ENCODE peak calls at places on chromosomes 6 and 20, in nine cellular contexts. L is GM10248, I is stomach, W is cardiac muscle cell, Q is esophagus muscularis mucosa, N is Calu3, M is RCC 7860, K is KBM-7, X is memory B cell. T is an unnamed sample.
A peak's percentile ranks its signal among the peaks of the same experiment; 100 is the strongest.

GRCh38 chr20:46631874-46632446 is 19.3 kb downstream of the SLC13A3 start:
- DNase-seq in L (no peak), I (no peak), W (no peak), Q (no peak), N (no peak), M (no peak), K (no peak), X (no peak), T (peak; percentile 77)

GRCh38 chr6:75491302-75491701 is 2.3 kb downstream of the FILIP1 start:
- DNase-seq in L (no peak), I (no peak), W (no peak), Q (no peak), N (no peak), M (no peak), K (no peak), X (no peak), T (no peak)

GRCh38 chr20:4720977-4721349 is 746 bp upstream of the PRND start:
- DNase-seq in L (no peak), I (no peak), W (no peak), Q (no peak), N (no peak), M (no peak), K (no peak), X (no peak), T (no peak)

GRCh38 chr6:130937942-130938604 is 110.9 kb downstream of the SMLR1 start:
- DNase-seq in L (no peak), I (no peak), W (peak; percentile 60), Q (no peak), N (peak; percentile 66), M (no peak), K (no peak), X (no peak), T (no peak)

GRCh38 chr6:150881911-150882481 is 16.5 kb downstream of the MTHFD1L start:
- DNase-seq in L (no peak), I (no peak), W (peak; percentile 98), Q (no peak), N (peak; percentile 7), M (no peak), K (no peak), X (no peak), T (no peak)

GRCh38 chr20:37351689-37352610 is 6.0 kb downstream of the SRC start:
- DNase-seq in L (no peak), I (no peak), W (no peak), Q (no peak), N (no peak), M (peak; percentile 75), K (no peak), X (no peak), T (no peak)

GRCh38 chr6:89547286-89547685 is 91.3 kb downstream of the LYRM2 start:
- DNase-seq in L (no peak), I (no peak), W (no peak), Q (no peak), N (no peak), M (no peak), K (no peak), X (no peak), T (peak; percentile 84)

GRCh38 chr20:63854766-63855362 is 6.4 kb upstream of the ABHD16B start:
- DNase-seq in L (no peak), I (no peak), W (peak; percentile 31), Q (no peak), N (no peak), M (no peak), K (no peak), X (no peak), T (no peak)

GRCh38 chr6:163780993-163781392 is 366.5 kb downstream of the QKI start:
- DNase-seq in L (no peak), I (no peak), W (no peak), Q (no peak), N (no peak), M (no peak), K (no peak), X (no peak), T (no peak)

GRCh38 chr6:9007062-9007461 is 571.7 kb upstream of the SLC35B3 start:
- DNase-seq in L (no peak), I (no peak), W (no peak), Q (no peak), N (no peak), M (no peak), K (no peak), X (no peak), T (no peak)

GRCh38 chr6:153027480-153027879 is 25.0 kb upstream of the MTRF1L start:
- DNase-seq in L (no peak), I (no peak), W (no peak), Q (no peak), N (no peak), M (no peak), K (no peak), X (no peak), T (no peak)